ENCODE peak calls at places on chromosome 18, in six cellular contexts. R is C1 segment of cervical spinal cord, N is posterior cingulate gyrus, Y is T-helper 2 cell, W is fibroblast of mammary gland, H is HTR-8/SVneo. D is an unnamed sample.

GRCh38 chr18:55634545-55634944 is 46.6 kb upstream of the TCF4 start:
- DNase-seq in Y (no peak), W (peak; percentile 89), R (no peak), H (peak; percentile 50), N (no peak), D (no peak)

GRCh38 chr18:23998811-23999210 is 15.7 kb upstream of the TTC39C start:
- DNase-seq in Y (no peak), R (no peak), H (no peak), N (no peak), W (no peak), D (no peak)

GRCh38 chr18:13456736-13457271 is 238.2 kb downstream of the LDLRAD4 start:
- DNase-seq in N (no peak), R (no peak), W (no peak), H (no peak), Y (no peak), D (no peak)

GRCh38 chr18:9811978-9812377 is 73.8 kb upstream of the TXNDC2 start:
- DNase-seq in Y (no peak), H (no peak), R (no peak), N (no peak), W (no peak), D (no peak)

GRCh38 chr18:24326211-24326610 is 71.4 kb downstream of the OSBPL1A start:
- DNase-seq in R (no peak), H (no peak), N (no peak), W (no peak), Y (no peak), D (no peak)

GRCh38 chr18:36297419-36298112 is at the start of gene FHOD3:
- DNase-seq in R (peak; percentile 53), H (peak; percentile 24), Y (no peak), N (peak; percentile 45), W (peak; percentile 38), D (peak; percentile 78)

GRCh38 chr18:50111398-50111797 is 83.5 kb downstream of the MYO5B start:
- DNase-seq in Y (no peak), N (no peak), W (no peak), R (no peak), H (no peak), D (no peak)

GRCh38 chr18:2680216-2680792 is 24.8 kb downstream of the SMCHD1 start:
- DNase-seq in Y (no peak), N (no peak), W (no peak), H (no peak), R (no peak), D (no peak)

GRCh38 chr18:52288403-52289004 is 51.5 kb upstream of the DCC start:
- DNase-seq in H (no peak), N (no peak), R (no peak), W (no peak), Y (no peak), D (peak; percentile 68)

GRCh38 chr18:37607281-37607680 is 41.7 kb upstream of the CELF4 start:
- DNase-seq in Y (no peak), H (no peak), W (no peak), N (no peak), R (no peak), D (no peak)

GRCh38 chr18:3603460-3604259 is 153.7 kb downstream of the TGIF1 start:
- DNase-seq in W (peak; percentile 98), R (peak; percentile 41), N (no peak), Y (no peak), H (no peak), D (peak; percentile 68)

GRCh38 chr18:79754022-79754761 is 43.5 kb upstream of the KCNG2 start:
- DNase-seq in R (no peak), N (no peak), W (no peak), Y (no peak), H (no peak), D (no peak)

GRCh38 chr18:22486667-22487066 is 69.0 kb upstream of the CTAGE1 start:
- DNase-seq in H (no peak), R (no peak), N (no peak), W (peak; percentile 20), Y (no peak), D (no peak)

GRCh38 chr18:32470136-32470712 is 458 bp downstream of the GAREM1 start:
- DNase-seq in Y (no peak), R (peak; percentile 65), W (peak; percentile 25), N (peak; percentile 16), H (no peak), D (peak; percentile 17)

GRCh38 chr18:62788111-62788510 is 72.8 kb downstream of the PHLPP1 start:
- DNase-seq in W (no peak), Y (no peak), H (no peak), R (no peak), N (no peak), D (no peak)

GRCh38 chr18:33761363-33761762 is 183.3 kb downstream of the ASXL3 start:
- DNase-seq in R (no peak), H (no peak), Y (no peak), N (peak; percentile 46), W (peak; percentile 59), D (peak; percentile 15)